ENCODE peak calls at places on chromosomes 16 and 17, in ten cellular contexts. W is stimulated activated CD8-positive, alpha-beta memory T cell treated with anti-CD3 and anti-CD28 coated beads, Interleukin-4, amount 100 ng/mL, for 24 hours; L is hippocampal formation; D is keratinocyte; E is iPS DF 19.7; H is IMR-90; O is activated CD4-positive, alpha-beta memory T cell treated with anti-CD3 and anti-CD28 coated beads, Interleukin-2, amount 10 ng/mL, durations not matched to agents 7 days and 5 days; U is stimulated activated CD4-positive, alpha-beta T cell treated with anti-CD3 and anti-CD28 coated beads, TNF-alpha, amount 100 ng/mL, for 48 hours; S is right cardiac atrium; V is pulmonary artery endothelial cell. F is an unnamed sample.

GRCh38 chr17:50322271-50322670 is 23.7 kb upstream of the XYLT2 start:
- DNase-seq in W (no peak), U (no peak), D (no peak), O (no peak), E (no peak), V (no peak), L (no peak), H (peak), S (no peak), F (no peak)

GRCh38 chr16:58024673-58025350 is 742 bp upstream of the MMP15 start:
- DNase-seq in S (peak), O (peak), E (no peak), D (no peak), U (no peak), V (no peak), L (no peak), W (no peak), H (no peak), F (no peak)

GRCh38 chr17:42120161-42121065 is 754 bp downstream of the KAT2A start:
- DNase-seq in H (no peak), D (no peak), E (no peak), U (peak), W (no peak), S (no peak), V (no peak), L (no peak), O (no peak), F (no peak)

GRCh38 chr17:46765491-46765890 is 53.0 kb downstream of the WNT3 start:
- DNase-seq in S (no peak), U (no peak), O (no peak), H (no peak), L (no peak), D (no peak), V (no peak), W (no peak), E (no peak), F (no peak)

GRCh38 chr16:56372013-56372634 is 53.2 kb downstream of the AMFR start:
- DNase-seq in D (no peak), U (no peak), S (no peak), O (no peak), L (no peak), H (no peak), V (no peak), E (no peak), W (no peak), F (no peak)

GRCh38 chr16:48001306-48001885 is 154.4 kb downstream of the ABCC12 start:
- DNase-seq in E (no peak), O (no peak), U (no peak), D (no peak), W (no peak), S (no peak), L (no peak), H (no peak), V (no peak), F (no peak)

GRCh38 chr17:45371414-45372324 is 54.8 kb upstream of the MAP3K14 start:
- DNase-seq in W (peak), V (peak), O (no peak), U (peak), S (peak), D (peak), L (no peak), E (peak), H (peak), F (no peak)

GRCh38 chr16:80938035-80938927 is 68.4 kb downstream of the CMC2 start:
- DNase-seq in W (no peak), S (peak), H (peak), D (peak), V (peak), L (no peak), O (no peak), U (no peak), E (no peak), F (no peak)

GRCh38 chr17:56754523-56755208 is 79.1 kb downstream of the C17orf67 start:
- DNase-seq in V (peak), O (no peak), U (no peak), E (peak), H (peak), S (no peak), D (no peak), L (no peak), W (no peak), F (no peak)

GRCh38 chr16:1338119-1338730 is 4.8 kb downstream of the BAIAP3 start:
- DNase-seq in S (no peak), V (no peak), D (no peak), L (no peak), E (no peak), W (no peak), O (no peak), H (no peak), U (no peak), F (no peak)

GRCh38 chr16:89574681-89575246 is 794 bp upstream of the CPNE7 start:
- DNase-seq in D (no peak), U (no peak), V (no peak), S (peak), W (peak), O (peak), H (peak), E (peak), L (no peak), F (peak)

GRCh38 chr16:3054965-3055733 is 8.8 kb downstream of the MMP25 start:
- DNase-seq in D (no peak), V (no peak), U (no peak), S (no peak), W (no peak), L (no peak), E (no peak), O (peak), H (no peak), F (no peak)

GRCh38 chr17:80414508-80414802 is 512 bp upstream of the ENDOV start:
- DNase-seq in U (no peak), S (no peak), W (no peak), O (no peak), V (no peak), H (no peak), D (no peak), L (no peak), E (no peak), F (no peak)

GRCh38 chr16:71826533-71827017 is 17.9 kb upstream of the AP1G1 start:
- DNase-seq in S (no peak), O (no peak), H (no peak), U (no peak), W (no peak), E (no peak), D (no peak), L (no peak), V (no peak), F (no peak)

GRCh38 chr16:1466968-1467521 is 7.8 kb downstream of the CLCN7 start:
- DNase-seq in V (no peak), S (no peak), H (peak), O (no peak), U (no peak), D (no peak), W (no peak), L (no peak), E (no peak), F (no peak)

GRCh38 chr16:1450841-1451240 is 6.5 kb upstream of the CCDC154 start:
- DNase-seq in D (no peak), U (no peak), W (no peak), S (no peak), V (no peak), L (no peak), O (no peak), E (no peak), H (no peak), F (no peak)

GRCh38 chr17:75832652-75833400 is 11.4 kb downstream of the UNC13D start:
- DNase-seq in D (no peak), E (no peak), U (no peak), H (no peak), L (no peak), V (no peak), O (peak), W (no peak), S (no peak), F (no peak)

GRCh38 chr16:1612320-1613111 is at the start of gene CRAMP1:
- DNase-seq in D (no peak), L (no peak), O (no peak), V (no peak), E (no peak), S (peak), W (peak), H (no peak), U (no peak), F (no peak)

GRCh38 chr17:41442772-41443171 is 2.0 kb upstream of the KRT38 start:
- DNase-seq in D (no peak), W (no peak), V (no peak), U (no peak), E (no peak), S (no peak), O (no peak), H (peak), L (no peak), F (no peak)

F was measured in GM18507.